ENCODE peak calls at places on chromosome 19, in seven cellular contexts. O is mesendoderm, E is IMR-90, Z is neuronal stem cell, G is H9, B is mesenchymal stem cell, A is H1. Y is an unnamed sample.

GRCh38 chr19:7850975-7851622 is 21.1 kb downstream of the EVI5L start:
- DNase-seq in O (no peak), E (no peak), Z (no peak), G (no peak), B (no peak), A (no peak), Y (no peak)

GRCh38 chr19:55613930-55614710 is 8.7 kb downstream of the ZNF865 start:
- DNase-seq in O (no peak), E (no peak), Z (no peak), G (no peak), B (no peak), A (no peak), Y (no peak)

GRCh38 chr19:40305403-40305802 is 20.3 kb upstream of the AKT2 start:
- DNase-seq in O (peak), E (peak), Z (peak), G (peak), B (peak), A (peak), Y (peak)

GRCh38 chr19:38441660-38442348 is 8.3 kb downstream of the RYR1 start:
- DNase-seq in O (peak), E (no peak), Z (no peak), G (peak), B (no peak), A (peak), Y (no peak)

GRCh38 chr19:39327318-39327717 is 6.7 kb upstream of the LRFN1 start:
- DNase-seq in O (no peak), E (no peak), Z (no peak), G (no peak), B (no peak), A (no peak), Y (no peak)

GRCh38 chr19:7657047-7657779 is 11.6 kb upstream of the RETN start:
- DNase-seq in O (no peak), E (no peak), Z (no peak), G (no peak), B (peak), A (no peak), Y (peak)

GRCh38 chr19:53246498-53246897 is 8.2 kb downstream of the ZNF677 start:
- DNase-seq in O (no peak), E (no peak), Z (no peak), G (no peak), B (no peak), A (no peak), Y (no peak)

GRCh38 chr19:1767464-1767933 is 14.2 kb downstream of the ONECUT3 start:
- DNase-seq in O (no peak), E (no peak), Z (peak), G (no peak), B (no peak), A (peak), Y (no peak)

GRCh38 chr19:49977111-49977510 is 16.1 kb upstream of the SIGLEC11 start:
- DNase-seq in O (no peak), E (no peak), Z (no peak), G (no peak), B (no peak), A (no peak), Y (no peak)

GRCh38 chr19:43664008-43664407 is 6.0 kb downstream of the PLAUR start:
- DNase-seq in O (no peak), E (no peak), Z (no peak), G (no peak), B (no peak), A (no peak), Y (peak)

GRCh38 chr19:4606921-4607678 is 32.2 kb upstream of the TNFAIP8L1 start:
- DNase-seq in O (peak), E (no peak), Z (peak), G (peak), B (peak), A (peak), Y (no peak)

GRCh38 chr19:48668332-48668731 is 4.5 kb downstream of the NTN5 start:
- DNase-seq in O (no peak), E (no peak), Z (no peak), G (no peak), B (no peak), A (no peak), Y (no peak)

GRCh38 chr19:38093587-38093986 is 130.4 kb downstream of the DPF1 start:
- DNase-seq in O (no peak), E (no peak), Z (no peak), G (no peak), B (no peak), A (no peak), Y (no peak)

GRCh38 chr19:1401138-1401888 is at the start of gene GAMT:
- DNase-seq in O (peak), E (no peak), Z (peak), G (no peak), B (peak), A (no peak), Y (no peak)

GRCh38 chr19:48450441-48450840 is 4.7 kb downstream of the GRWD1 start:
- DNase-seq in O (no peak), E (no peak), Z (no peak), G (no peak), B (no peak), A (no peak), Y (no peak)

GRCh38 chr19:21463449-21464105 is 41.8 kb upstream of the ZNF429 start:
- DNase-seq in O (peak), E (no peak), Z (peak), G (peak), B (no peak), A (peak), Y (peak)

GRCh38 chr19:771332-771785 is 20.4 kb downstream of the MISP start:
- DNase-seq in O (peak), E (peak), Z (no peak), G (peak), B (peak), A (no peak), Y (peak)

GRCh38 chr19:19405919-19406877 is 723 bp downstream of the GATAD2A start:
- DNase-seq in O (peak), E (peak), Z (peak), G (peak), B (peak), A (peak), Y (no peak)

GRCh38 chr19:19404879-19405860 is at the start of gene GATAD2A:
- DNase-seq in O (peak), E (peak), Z (peak), G (peak), B (peak), A (peak), Y (peak)

GRCh38 chr19:19409235-19410030 is 4.0 kb downstream of the GATAD2A start:
- DNase-seq in O (peak), E (no peak), Z (no peak), G (no peak), B (no peak), A (no peak), Y (peak)

GRCh38 chr19:19406878-19407639 is 1.6 kb downstream of the GATAD2A start:
- DNase-seq in O (no peak), E (peak), Z (no peak), G (no peak), B (peak), A (no peak), Y (peak)

DNA sequence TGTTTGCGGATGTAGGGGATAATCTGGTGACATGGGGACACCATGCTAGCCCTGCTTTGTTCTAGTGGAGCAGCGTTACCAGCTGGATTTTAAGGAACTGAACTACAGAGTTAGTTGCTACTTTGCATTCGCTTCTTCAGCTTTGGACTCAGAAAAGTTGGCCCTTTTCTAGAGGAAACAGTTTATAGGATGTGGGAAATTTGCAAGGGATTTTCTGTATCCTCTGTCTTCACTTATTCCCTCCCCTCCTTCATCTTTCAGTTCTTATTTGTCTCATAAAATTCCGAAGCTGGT is 2.1 kb downstream of the GATAD2A start:
- DNase-seq in O (no peak), E (no peak), Z (no peak), G (no peak), B (no peak), A (no peak), Y (no peak)
- H3K27ac ChIP-seq in O (no peak), E (peak), Z (no peak), G (no peak), B (no peak), A (no peak), Y (peak)

DNA sequence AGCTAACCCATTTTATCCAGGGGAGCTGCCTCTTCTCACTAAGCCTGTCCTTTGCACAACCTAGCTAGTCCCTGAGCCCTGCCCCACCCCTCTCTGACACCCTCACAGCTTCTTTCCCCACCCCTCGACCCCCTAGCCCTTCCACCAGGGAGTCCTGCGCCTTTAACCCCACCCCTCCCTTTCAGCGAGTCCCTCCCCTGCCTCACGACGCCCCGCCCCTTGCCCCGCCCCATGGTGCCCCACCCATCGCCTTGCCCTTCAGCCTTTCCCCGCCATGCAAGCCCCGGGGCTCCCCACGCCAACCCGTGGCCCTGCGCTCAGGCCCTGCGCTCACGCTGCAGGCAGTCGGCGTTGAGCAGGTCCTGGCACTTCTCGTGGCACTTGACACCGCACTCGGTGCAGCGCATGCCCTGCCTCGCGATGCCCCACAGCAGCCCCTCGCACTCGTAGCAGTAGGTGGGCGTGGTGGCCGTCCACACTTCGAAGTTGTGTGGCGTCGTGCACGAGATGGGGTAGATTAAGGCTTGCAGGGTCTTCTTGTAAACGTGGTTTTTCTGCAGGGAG is 40.0 kb downstream of the UNC13A start:
- DNase-seq in O (no peak), E (no peak), Z (no peak), G (peak), B (no peak), A (peak), Y (no peak)
- H3K18ac ChIP-seq in O (no peak), E (no peak), Z (peak), G (no peak), B (no peak), A (no peak), Y (no peak)

DNA sequence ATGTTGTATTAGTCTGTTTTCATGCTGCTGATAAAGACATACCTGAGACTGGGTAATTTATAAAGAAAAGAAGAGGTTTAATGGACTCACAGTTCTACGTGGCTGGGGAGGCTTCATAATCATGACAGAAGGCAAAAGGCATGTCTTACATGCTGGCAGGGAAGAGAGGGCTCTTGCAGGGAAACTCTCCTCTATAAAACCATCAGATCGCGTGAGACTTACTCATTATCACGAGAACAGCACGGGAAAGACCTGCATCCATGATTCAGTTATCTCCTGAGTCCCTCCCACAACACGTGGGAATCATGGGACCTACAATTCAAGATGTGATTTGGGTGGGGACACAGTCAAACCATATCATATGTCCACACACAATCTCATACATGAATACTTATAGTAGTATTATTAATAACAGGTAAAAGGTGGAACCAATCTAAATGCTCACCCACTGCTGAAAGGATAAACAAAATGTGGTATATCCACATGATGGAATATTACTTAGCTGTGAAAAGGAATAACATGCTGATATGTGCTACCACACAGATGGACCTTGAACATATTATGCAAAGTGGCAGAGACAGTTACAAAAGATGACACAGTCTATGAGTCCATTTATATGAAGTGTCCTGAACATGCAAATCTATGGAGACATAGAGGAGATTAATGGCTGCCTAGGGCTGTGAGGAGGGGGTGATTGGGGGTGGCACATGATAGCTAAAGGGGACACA is 20.9 kb upstream of the CEBPA start:
- DNase-seq in O (no peak), E (no peak), Z (no peak), G (no peak), B (no peak), A (no peak), Y (peak)
- H4K8ac ChIP-seq in O (no peak), E (no peak), Z (no peak), G (no peak), B (no peak), A (no peak), Y (no peak)

GRCh38 chr19:45050036-45050435 is 11.2 kb downstream of the CLASRP start:
- DNase-seq in O (no peak), E (no peak), Z (no peak), G (no peak), B (no peak), A (no peak), Y (peak)

GRCh38 chr19:45046355-45046754 is 7.5 kb downstream of the CLASRP start:
- DNase-seq in O (no peak), E (no peak), Z (no peak), G (no peak), B (no peak), A (no peak), Y (no peak)

GRCh38 chr19:45045671-45046353 is 7.0 kb downstream of the CLASRP start:
- DNase-seq in O (no peak), E (no peak), Z (no peak), G (no peak), B (no peak), A (no peak), Y (no peak)

GRCh38 chr19:45049073-45049736 is 10.4 kb downstream of the CLASRP start:
- DNase-seq in O (no peak), E (no peak), Z (no peak), G (no peak), B (no peak), A (no peak), Y (peak)

DNA sequence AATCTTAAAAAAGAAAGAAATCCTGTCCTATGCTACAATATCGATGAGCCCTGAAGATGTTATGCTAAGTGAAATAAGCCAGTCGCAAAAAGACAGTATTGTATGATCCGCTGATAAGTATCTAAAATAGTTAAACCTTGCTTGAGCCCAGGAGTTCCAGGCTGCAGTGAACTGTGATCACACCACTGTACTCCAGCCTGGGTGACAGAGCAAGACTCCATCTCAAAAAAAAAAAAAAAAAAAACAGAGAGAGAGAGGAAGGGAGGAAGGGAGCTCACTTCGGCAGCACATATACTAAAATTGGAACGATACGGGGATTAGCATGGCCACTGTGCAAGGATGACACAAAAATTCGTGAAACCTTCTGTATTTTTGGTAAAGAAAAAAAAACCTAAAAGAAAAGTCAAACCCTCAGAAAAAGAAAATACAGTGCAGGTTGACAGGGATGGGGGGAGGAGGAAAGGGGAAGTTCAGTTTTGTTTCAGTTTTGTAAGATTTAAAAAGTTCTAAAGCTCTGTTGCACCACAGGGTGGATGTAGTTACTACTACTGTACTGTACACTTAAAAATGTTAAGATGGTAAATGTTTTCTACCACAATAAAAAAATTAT is 8.4 kb downstream of the CLASRP start:
- DNase-seq in O (no peak), E (no peak), Z (no peak), G (no peak), B (no peak), A (no peak), Y (no peak)
- H3K27ac ChIP-seq in O (no peak), E (no peak), Z (no peak), G (no peak), B (no peak), A (no peak), Y (no peak)

DNA sequence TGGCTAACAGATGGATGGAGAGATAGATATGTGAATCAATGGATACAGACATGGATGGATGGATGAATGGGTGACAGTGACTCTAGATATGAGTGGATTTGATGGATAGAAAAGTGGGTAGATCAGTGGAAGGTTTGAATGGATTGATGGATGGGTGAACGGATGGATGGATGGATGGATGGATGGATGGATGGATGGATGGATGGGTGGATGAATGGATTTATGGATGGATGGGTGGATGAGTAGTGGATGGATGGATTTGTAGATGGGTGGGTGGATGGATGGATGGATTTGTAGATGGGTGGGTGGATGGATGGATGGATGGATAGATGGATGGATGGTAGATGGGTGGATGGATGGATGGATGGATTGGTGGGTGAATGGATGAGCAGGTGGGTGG is 6.8 kb downstream of the CELF5 start:
- DNase-seq in O (no peak), E (no peak), Z (no peak), G (no peak), B (no peak), A (no peak), Y (no peak)
- H3K18ac ChIP-seq in O (no peak), E (no peak), Z (no peak), G (no peak), B (no peak), A (no peak), Y (no peak)

GRCh38 chr19:13122275-13122878 is 4.3 kb downstream of the NACC1 start:
- DNase-seq in O (no peak), E (no peak), Z (no peak), G (no peak), B (no peak), A (no peak), Y (no peak)
- H4K8ac ChIP-seq in O (no peak), E (no peak), Z (no peak), G (no peak), B (no peak), A (no peak), Y (no peak)

GRCh38 chr19:16586477-16586871 is 14.3 kb upstream of the SLC35E1 start:
- DNase-seq in O (no peak), E (no peak), Z (no peak), G (no peak), B (no peak), A (no peak), Y (no peak)
- H3K27ac ChIP-seq in O (no peak), E (no peak), Z (no peak), G (no peak), B (no peak), A (no peak), Y (no peak)